ENCODE peak calls at places on chromosomes 5 and 9, in seven cellular contexts. N, A, E, G, M, O and R are unnamed samples. For H3K4me1, the result is how much of the 10 kb centered on the place peaks cover.

GRCh38 chr9:114098660-114099522 is at the start of gene KIF12:
- DNase-seq in O (peak), N (peak), G (peak), A (no peak), M (no peak), E (peak), R (peak)

GRCh38 chr9:34157898-34158297 is 20.9 kb upstream of the UBAP1 start:
- DNase-seq in M (no peak), O (no peak), G (no peak), N (no peak), E (no peak), A (no peak), R (no peak)

GRCh38 chr9:93126151-93126781 is 7.8 kb downstream of the NINJ1 start:
- DNase-seq in E (peak), M (peak), N (peak), O (no peak), G (no peak), A (no peak), R (peak)

GRCh38 chr5:92559331-92559730 is 1021.7 kb downstream of the NR2F1-AS1 start:
- DNase-seq in M (no peak), O (no peak), A (no peak), E (no peak), G (no peak), N (no peak), R (no peak)

GRCh38 chr5:160906077-160906476 is 54.1 kb upstream of the ATP10B start:
- DNase-seq in G (no peak), N (no peak), E (no peak), O (no peak), A (no peak), M (no peak), R (no peak)

GRCh38 chr5:68047035-68047434 is 168.5 kb upstream of the PIK3R1 start:
- DNase-seq in M (no peak), G (no peak), N (no peak), A (no peak), O (no peak), E (no peak), R (no peak)

GRCh38 chr5:66891184-66891925 is 295.2 kb downstream of the MAST4 start:
- DNase-seq in A (no peak), M (no peak), G (no peak), N (no peak), E (no peak), O (no peak), R (no peak)

GRCh38 chr5:3600106-3600997 is 4.7 kb downstream of the IRX1 start:
- DNase-seq in E (no peak), O (peak), A (no peak), N (no peak), G (no peak), M (no peak), R (no peak)

GRCh38 chr5:148697177-148697820 is 43.0 kb upstream of the HTR4 start:
- DNase-seq in N (no peak), E (peak), O (no peak), A (no peak), G (no peak), M (no peak), R (no peak)

GRCh38 chr5:8258808-8259207 is 389.9 kb downstream of the MTRR start:
- DNase-seq in A (no peak), N (no peak), G (no peak), E (no peak), M (no peak), O (no peak), R (no peak)

GRCh38 chr9:137476856-137477255 is 17.7 kb upstream of the NSMF start:
- DNase-seq in O (no peak), M (peak), G (no peak), N (no peak), E (no peak), A (no peak), R (no peak)
- H3K4me1 ChIP-seq in O (under half), M (under half), G (under half), N (under half), E (under half), A (under half), R (under half)

GRCh38 chr5:43623048-43623447 is 20.1 kb downstream of the NNT start:
- DNase-seq in N (no peak), A (no peak), O (no peak), G (no peak), M (no peak), E (no peak), R (no peak)

GRCh38 chr5:43631182-43631910 is 28.4 kb downstream of the NNT start:
- DNase-seq in G (peak), O (peak), N (no peak), A (no peak), M (no peak), E (peak), R (no peak)

DNA sequence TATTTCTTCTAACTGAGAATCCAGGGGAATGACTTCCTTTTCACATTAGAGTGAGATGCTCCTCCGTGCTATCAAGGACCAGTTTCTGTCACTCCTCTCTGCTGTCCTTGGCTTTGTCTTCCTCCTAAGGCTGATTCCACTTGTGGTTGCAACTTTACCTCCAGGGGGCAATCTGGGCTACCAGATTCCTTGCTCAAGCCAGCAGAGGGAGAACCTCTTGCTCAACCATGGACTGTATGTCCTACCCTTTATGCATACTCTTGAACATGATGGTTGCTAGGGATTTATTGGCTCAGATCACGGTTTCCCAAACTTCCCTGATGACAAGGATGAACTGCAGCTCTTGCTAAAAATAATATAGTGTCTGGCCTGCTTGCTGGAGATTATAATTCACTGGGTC is 24.0 kb downstream of the NNT start:
- DNase-seq in E (peak), O (peak), A (no peak), M (no peak), N (no peak), G (peak), R (no peak)
- TF ChIP-seq CTCF in E (peak), O (peak), A (peak), M (no peak), N (no peak), G (no peak), R (peak)

GRCh38 chr9:3237121-3237520 is 288.7 kb downstream of the RFX3 start:
- DNase-seq in E (no peak), G (no peak), M (no peak), A (no peak), O (no peak), N (no peak), R (no peak)
- H3K4me3 ChIP-seq in E (no peak), G (no peak), M (no peak), A (no peak), O (no peak), N (no peak), R (no peak)

DNA sequence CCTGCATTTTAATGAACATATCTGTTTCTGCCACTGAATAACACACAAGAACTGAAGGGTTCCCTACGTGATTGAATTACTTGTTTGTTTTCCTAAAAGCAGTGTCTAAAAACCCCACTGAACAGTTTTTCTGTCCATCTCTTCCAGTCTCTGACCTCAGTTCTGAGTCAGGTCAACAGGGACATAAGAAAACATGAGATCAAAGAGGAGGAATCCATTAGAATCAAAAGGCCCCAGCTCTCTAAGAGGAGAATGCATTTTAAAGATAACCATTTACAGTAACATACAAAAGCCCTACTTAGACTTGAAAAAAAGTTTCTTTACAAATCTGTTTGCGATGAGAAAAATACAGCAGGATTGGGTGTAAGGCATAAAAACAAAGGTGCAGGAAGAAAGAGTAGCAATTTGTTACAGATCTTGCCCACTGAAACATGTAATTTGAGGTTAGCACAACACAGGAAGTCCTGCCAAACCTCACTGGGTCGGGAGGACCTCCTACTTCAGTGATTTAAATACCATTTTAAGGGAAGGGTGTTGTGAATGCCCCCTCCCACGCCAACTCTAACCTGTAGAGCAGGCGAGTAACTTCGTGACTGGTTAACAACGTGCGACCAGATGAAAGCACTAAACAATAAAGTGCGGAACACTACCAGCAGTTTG is 1.4 kb downstream of the QSOX2 start:
- DNase-seq in N (no peak), G (no peak), E (no peak), A (no peak), O (no peak), M (no peak), R (no peak)
- H3K4me1 ChIP-seq in N (under half), G (under half), E (under half), A (half or more), O (under half), M (half or more), R (under half)

GRCh38 chr5:163436515-163436914 is 880 bp upstream of the CCNG1 start:
- DNase-seq in G (no peak), E (no peak), A (no peak), M (no peak), N (no peak), O (no peak), R (no peak)

GRCh38 chr5:163434410-163434866 is 3.0 kb upstream of the CCNG1 start:
- DNase-seq in A (no peak), M (no peak), N (peak), E (no peak), G (peak), O (no peak), R (no peak)

GRCh38 chr5:163440954-163441353 is 3.6 kb downstream of the CCNG1 start:
- DNase-seq in E (no peak), N (no peak), M (no peak), O (no peak), A (no peak), G (no peak), R (no peak)

GRCh38 chr5:163437011-163437308 is 435 bp upstream of the CCNG1 start:
- DNase-seq in M (no peak), E (no peak), N (no peak), A (no peak), G (no peak), O (no peak), R (no peak)

GRCh38 chr5:163437309-163438182 is at the start of gene CCNG1:
- DNase-seq in N (peak), O (peak), A (peak), M (peak), E (peak), G (peak), R (peak)
- TF ChIP-seq CTCF in N (no peak), O (no peak), A (no peak), M (no peak), E (no peak), G (no peak), R (no peak)

DNA sequence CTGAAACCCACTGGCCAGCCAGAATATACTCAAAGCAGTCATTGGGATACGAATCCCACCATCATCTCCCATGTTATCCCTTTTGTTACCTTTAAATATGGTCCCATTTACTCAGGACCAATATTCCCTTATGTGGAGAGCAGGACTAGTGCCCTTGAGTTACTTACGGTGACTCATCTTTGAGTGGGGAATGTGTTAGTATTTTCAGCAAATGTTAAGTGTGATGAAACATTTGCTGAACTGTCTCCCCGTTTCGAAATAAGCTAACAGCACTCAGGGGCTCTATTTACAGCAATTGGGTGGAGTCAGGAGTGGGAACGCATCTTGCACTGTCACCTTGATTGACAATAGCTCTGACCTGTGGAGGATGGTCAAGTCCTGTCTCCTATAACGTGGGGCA is 67.4 kb downstream of the CTSL start:
- DNase-seq in N (no peak), M (no peak), G (no peak), E (no peak), O (no peak), A (no peak), R (no peak)
- H3K4me3 ChIP-seq in N (no peak), M (peak), G (no peak), E (no peak), O (no peak), A (peak), R (no peak)

DNA sequence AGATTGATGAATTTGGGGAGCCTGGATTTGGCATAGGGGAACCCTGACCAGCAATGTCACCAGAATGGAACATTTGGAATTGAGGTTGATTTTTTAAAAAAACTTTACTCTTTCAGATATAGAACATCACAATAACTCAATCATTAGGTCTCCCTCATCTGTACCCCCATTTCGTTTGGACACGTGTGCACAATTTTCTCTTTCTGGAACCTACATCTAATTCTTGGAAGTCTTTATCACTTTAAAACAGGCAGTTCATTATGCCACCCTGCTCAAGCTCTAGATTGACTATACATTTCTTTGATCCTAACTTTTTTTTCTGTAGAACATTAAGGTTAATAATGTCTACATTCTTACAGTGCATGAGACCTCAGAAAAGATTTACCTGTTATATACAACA is 3.7 kb upstream of the SSBP2 start:
- DNase-seq in M (no peak), G (no peak), O (no peak), A (no peak), N (no peak), E (no peak), R (no peak)
- H3K4me1 ChIP-seq in M (under half), G (under half), O (half or more), A (half or more), N (under half), E (under half), R (under half)